ENCODE peak calls at places on chromosomes 16 and 17, in six cellular contexts. R is heart right ventricle; L is NCI-H774; K is A549; Q is stimulated activated CD4-positive, alpha-beta T cell treated with anti-CD3 and anti-CD28 coated beads, Interleukin-4, amount 100 ng/mL, for 4 hours; Y is AG04450. H is an unnamed sample.
A peak's percentile ranks its signal among the peaks of the same experiment; 100 is the strongest.

GRCh38 chr16:46889942-46890300 is 5.8 kb downstream of the GPT2 start:
- DNase-seq in K (no peak), Q (no peak), L (no peak), R (no peak), Y (no peak), H (no peak)

GRCh38 chr16:683396-684066 is 603 bp downstream of the JMJD8 start:
- DNase-seq in Y (no peak), Q (no peak), K (peak; percentile 55), L (no peak), R (no peak), H (no peak)

GRCh38 chr16:8646271-8646670 is 24.8 kb downstream of the METTL22 start:
- DNase-seq in R (no peak), Q (no peak), Y (no peak), K (no peak), L (no peak), H (no peak)

GRCh38 chr17:82846061-82846691 is 6.4 kb upstream of the ZNF750 start:
- DNase-seq in R (no peak), Y (no peak), K (no peak), L (no peak), Q (no peak), H (no peak)

GRCh38 chr16:24493859-24494258 is 45.5 kb upstream of the RBBP6 start:
- DNase-seq in Q (no peak), L (no peak), K (peak; percentile 18), Y (no peak), R (no peak), H (no peak)

GRCh38 chr16:88510091-88510719 is 57.1 kb downstream of the ZFPM1 start:
- DNase-seq in R (no peak), Q (no peak), K (no peak), L (no peak), Y (no peak), H (no peak)

GRCh38 chr16:30637952-30638351 is 12.8 kb upstream of the PRR14 start:
- DNase-seq in Q (no peak), Y (no peak), K (peak; percentile 82), L (no peak), R (no peak), H (no peak)

GRCh38 chr17:75227729-75228128 is 22.2 kb downstream of the NUP85 start:
- DNase-seq in Y (no peak), K (no peak), R (no peak), Q (no peak), L (no peak), H (no peak)

GRCh38 chr16:48062681-48063080 is 93.1 kb downstream of the ABCC12 start:
- DNase-seq in Y (no peak), R (no peak), L (no peak), K (no peak), Q (no peak), H (no peak)

GRCh38 chr16:88924834-88925539 is 52.0 kb downstream of the CBFA2T3 start:
- DNase-seq in K (peak; percentile 61), L (no peak), Q (no peak), Y (peak; percentile 20), R (no peak), H (no peak)

GRCh38 chr17:71217769-71218168 is 903.1 kb upstream of the SOX9 start:
- DNase-seq in L (no peak), Y (no peak), K (no peak), R (no peak), Q (no peak), H (no peak)

GRCh38 chr17:71301063-71301462 is 819.8 kb upstream of the SOX9 start:
- DNase-seq in Y (no peak), Q (no peak), R (no peak), L (no peak), K (no peak), H (no peak)

GRCh38 chr16:11224894-11225676 is 30.9 kb downstream of the SOCS1 start:
- DNase-seq in Y (no peak), Q (peak; percentile 83), R (no peak), K (no peak), L (no peak), H (no peak)

GRCh38 chr17:63490321-63490720 is 13.5 kb downstream of the ACE start:
- DNase-seq in R (no peak), Y (no peak), L (no peak), K (no peak), Q (no peak), H (no peak)

GRCh38 chr17:44786551-44787081 is 27.8 kb downstream of the ADAM11 start:
- DNase-seq in L (no peak), Y (no peak), K (no peak), Q (no peak), R (peak; percentile 73), H (no peak)